ENCODE peak calls at places on chromosomes 4 and X, in six cellular contexts. One of them, this sample, is unnamed.

GRCh38 chrX:120753413-120754251 is 122.0 kb downstream of the CT47B1 start:
- DNase-seq in pancreas: no peak
- DNase-seq in brain microvascular endothelial cell: no peak
- DNase-seq in H9: no peak
- DNase-seq in HL-60: no peak
- DNase-seq in tibial artery: no peak
- DNase-seq in this sample: no peak

GRCh38 chr4:84028340-84028739 is 470.8 kb downstream of the NKX6-1 start:
- DNase-seq in pancreas: no peak
- DNase-seq in brain microvascular endothelial cell: peak; percentile 1
- DNase-seq in H9: peak; percentile 43
- DNase-seq in HL-60: no peak
- DNase-seq in tibial artery: no peak
- DNase-seq in this sample: no peak

GRCh38 chr4:168769416-168769815 is 240.6 kb downstream of the CBR4 start:
- DNase-seq in pancreas: no peak
- DNase-seq in brain microvascular endothelial cell: peak; percentile 85
- DNase-seq in H9: no peak
- DNase-seq in HL-60: no peak
- DNase-seq in tibial artery: peak; percentile 66
- DNase-seq in this sample: no peak

GRCh38 chrX:149456476-149457245 is 48.4 kb downstream of the IDS start:
- DNase-seq in pancreas: no peak
- DNase-seq in brain microvascular endothelial cell: no peak
- DNase-seq in H9: no peak
- DNase-seq in HL-60: no peak
- DNase-seq in tibial artery: no peak
- DNase-seq in this sample: no peak

GRCh38 chr4:140609548-140610425 is 41.0 kb upstream of the UCP1 start:
- DNase-seq in pancreas: no peak
- DNase-seq in brain microvascular endothelial cell: peak; percentile 28
- DNase-seq in H9: no peak
- DNase-seq in HL-60: no peak
- DNase-seq in tibial artery: no peak
- DNase-seq in this sample: no peak

GRCh38 chr4:110586137-110586850 is 36.6 kb downstream of the PITX2 start:
- DNase-seq in pancreas: no peak
- DNase-seq in brain microvascular endothelial cell: peak; percentile 48
- DNase-seq in H9: no peak
- DNase-seq in HL-60: no peak
- DNase-seq in tibial artery: no peak
- DNase-seq in this sample: no peak

GRCh38 chrX:3549442-3549875 is 164.0 kb downstream of the PRKX start:
- DNase-seq in pancreas: peak; percentile 37
- DNase-seq in brain microvascular endothelial cell: peak; percentile 24
- DNase-seq in H9: no peak
- DNase-seq in HL-60: no peak
- DNase-seq in tibial artery: no peak
- DNase-seq in this sample: no peak

GRCh38 chr4:153676491-153676890 is 7.6 kb upstream of the TLR2 start:
- DNase-seq in pancreas: no peak
- DNase-seq in brain microvascular endothelial cell: peak; percentile 81
- DNase-seq in H9: no peak
- DNase-seq in HL-60: no peak
- DNase-seq in tibial artery: no peak
- DNase-seq in this sample: no peak

GRCh38 chr4:4327652-4328121 is 37.6 kb downstream of the ZBTB49 start:
- DNase-seq in pancreas: no peak
- DNase-seq in brain microvascular endothelial cell: peak; percentile 11
- DNase-seq in H9: peak; percentile 93
- DNase-seq in HL-60: no peak
- DNase-seq in tibial artery: peak; percentile 50
- DNase-seq in this sample: no peak

GRCh38 chrX:130699618-130700017 is 203.4 kb downstream of the ENOX2 start:
- DNase-seq in pancreas: no peak
- DNase-seq in brain microvascular endothelial cell: no peak
- DNase-seq in H9: no peak
- DNase-seq in HL-60: no peak
- DNase-seq in tibial artery: no peak
- DNase-seq in this sample: no peak

GRCh38 chrX:153639177-153640044 is 7.6 kb upstream of the DUSP9 start:
- DNase-seq in pancreas: peak; percentile 70
- DNase-seq in brain microvascular endothelial cell: no peak
- DNase-seq in H9: peak; percentile 20
- DNase-seq in HL-60: no peak
- DNase-seq in tibial artery: no peak
- DNase-seq in this sample: no peak

GRCh38 chr4:41024556-41025491 is 189.5 kb downstream of the APBB2 start:
- DNase-seq in pancreas: no peak
- DNase-seq in brain microvascular endothelial cell: no peak
- DNase-seq in H9: no peak
- DNase-seq in HL-60: no peak
- DNase-seq in tibial artery: no peak
- DNase-seq in this sample: no peak

GRCh38 chr4:123997736-123998449 is 601.3 kb downstream of the SPRY1 start:
- DNase-seq in pancreas: no peak
- DNase-seq in brain microvascular endothelial cell: no peak
- DNase-seq in H9: no peak
- DNase-seq in HL-60: peak; percentile 13
- DNase-seq in tibial artery: no peak
- DNase-seq in this sample: no peak

GRCh38 chr4:177485528-177485927 is 43.3 kb upstream of the AGA start:
- DNase-seq in pancreas: no peak
- DNase-seq in brain microvascular endothelial cell: peak; percentile 17
- DNase-seq in H9: no peak
- DNase-seq in HL-60: no peak
- DNase-seq in tibial artery: no peak
- DNase-seq in this sample: no peak

GRCh38 chr4:177484613-177485021 is 42.4 kb upstream of the AGA start:
- DNase-seq in pancreas: no peak
- DNase-seq in brain microvascular endothelial cell: peak; percentile 40
- DNase-seq in H9: no peak
- DNase-seq in HL-60: no peak
- DNase-seq in tibial artery: no peak
- DNase-seq in this sample: no peak

GRCh38 chr4:177482367-177482766 is 40.1 kb upstream of the AGA start:
- DNase-seq in pancreas: no peak
- DNase-seq in brain microvascular endothelial cell: no peak
- DNase-seq in H9: no peak
- DNase-seq in HL-60: no peak
- DNase-seq in tibial artery: no peak
- DNase-seq in this sample: no peak

GRCh38 chr4:177480796-177481195 is 38.6 kb upstream of the AGA start:
- DNase-seq in pancreas: no peak
- DNase-seq in brain microvascular endothelial cell: peak; percentile 82
- DNase-seq in H9: no peak
- DNase-seq in HL-60: no peak
- DNase-seq in tibial artery: no peak
- DNase-seq in this sample: no peak

DNA sequence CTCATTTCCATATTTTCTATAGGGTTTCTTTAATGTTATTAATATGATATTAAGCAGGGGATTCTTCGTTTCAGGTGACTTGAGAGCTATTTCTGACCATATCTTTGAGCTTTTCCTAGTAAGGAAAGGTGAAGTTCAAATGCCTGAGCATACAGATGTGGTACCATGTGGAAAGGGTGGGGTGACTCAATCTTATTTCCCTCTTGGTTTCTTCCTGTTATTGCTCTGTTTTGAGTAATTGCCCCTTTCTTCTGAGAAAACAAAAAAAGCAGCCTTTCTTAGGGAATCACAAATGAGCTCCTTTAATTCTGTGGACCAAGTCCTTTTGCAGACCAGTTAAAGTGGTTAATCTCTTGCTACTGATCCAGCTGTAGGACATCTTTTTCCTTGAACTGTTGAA is 41.0 kb upstream of the AGA start:
- DNase-seq in pancreas: no peak
- DNase-seq in brain microvascular endothelial cell: no peak
- DNase-seq in H9: no peak
- DNase-seq in HL-60: peak; percentile 37
- DNase-seq in tibial artery: no peak
- DNase-seq in this sample: no peak
- H3K27ac ChIP-seq in pancreas: no peak overlapping the region
- H3K27ac ChIP-seq in brain microvascular endothelial cell: no peak overlapping the region
- H3K27ac ChIP-seq in H9: no peak overlapping the region
- H3K27ac ChIP-seq in HL-60: no peak overlapping the region
- H3K27ac ChIP-seq in tibial artery: no peak overlapping the region
- H3K27ac ChIP-seq in this sample: no peak overlapping the region

GRCh38 chr4:76504613-76505465 is 69.8 kb downstream of the SHROOM3 start:
- DNase-seq in pancreas: no peak
- DNase-seq in brain microvascular endothelial cell: peak; percentile 39
- DNase-seq in H9: no peak
- DNase-seq in HL-60: peak; percentile 6
- DNase-seq in tibial artery: no peak
- DNase-seq in this sample: no peak
- TF ChIP-seq CTCF in pancreas: peak; percentile 30
- TF ChIP-seq CTCF in brain microvascular endothelial cell: peak; percentile 52
- TF ChIP-seq CTCF in H9: peak; percentile 83
- TF ChIP-seq CTCF in HL-60: peak; percentile 34
- TF ChIP-seq CTCF in tibial artery: peak; percentile 71
- TF ChIP-seq CTCF in this sample: peak; percentile 55

GRCh38 chrX:150848914-150849365 is 49.5 kb downstream of the CD99L2 start:
- DNase-seq in pancreas: no peak
- DNase-seq in brain microvascular endothelial cell: no peak
- DNase-seq in H9: no peak
- DNase-seq in HL-60: peak; percentile 63
- DNase-seq in tibial artery: no peak
- DNase-seq in this sample: no peak
- H3K27ac ChIP-seq in pancreas: peak overlapping the region; percentile 65
- H3K27ac ChIP-seq in brain microvascular endothelial cell: no peak overlapping the region
- H3K27ac ChIP-seq in H9: no peak overlapping the region
- H3K27ac ChIP-seq in HL-60: peak overlapping the region; percentile 45
- H3K27ac ChIP-seq in tibial artery: no peak overlapping the region
- H3K27ac ChIP-seq in this sample: no peak overlapping the region

DNA sequence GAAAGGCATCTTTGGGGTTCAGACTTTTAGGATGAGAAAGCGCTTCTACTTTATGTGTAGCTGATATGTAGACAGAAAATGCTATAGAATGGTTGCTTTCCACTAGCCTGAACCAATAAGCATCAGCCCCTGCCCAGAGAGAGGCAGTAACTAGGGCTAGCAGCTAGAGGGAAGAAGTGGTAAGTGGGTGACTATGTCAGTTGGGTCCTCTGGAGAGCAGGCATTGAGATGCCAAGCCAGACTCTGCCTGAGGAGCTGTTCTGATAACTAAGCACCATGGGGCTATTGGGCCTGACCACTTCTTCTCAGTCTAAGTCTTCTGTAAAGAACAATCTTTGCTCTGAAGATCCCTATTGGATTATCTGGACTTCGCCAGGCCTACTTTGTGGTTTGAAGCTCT is 146.1 kb downstream of the RBM46 start:
- DNase-seq in pancreas: no peak
- DNase-seq in brain microvascular endothelial cell: no peak
- DNase-seq in H9: no peak
- DNase-seq in HL-60: no peak
- DNase-seq in tibial artery: no peak
- DNase-seq in this sample: no peak
- TF ChIP-seq CTCF in pancreas: no peak
- TF ChIP-seq CTCF in brain microvascular endothelial cell: no peak
- TF ChIP-seq CTCF in H9: no peak
- TF ChIP-seq CTCF in HL-60: no peak
- TF ChIP-seq CTCF in tibial artery: no peak
- TF ChIP-seq CTCF in this sample: no peak

DNA sequence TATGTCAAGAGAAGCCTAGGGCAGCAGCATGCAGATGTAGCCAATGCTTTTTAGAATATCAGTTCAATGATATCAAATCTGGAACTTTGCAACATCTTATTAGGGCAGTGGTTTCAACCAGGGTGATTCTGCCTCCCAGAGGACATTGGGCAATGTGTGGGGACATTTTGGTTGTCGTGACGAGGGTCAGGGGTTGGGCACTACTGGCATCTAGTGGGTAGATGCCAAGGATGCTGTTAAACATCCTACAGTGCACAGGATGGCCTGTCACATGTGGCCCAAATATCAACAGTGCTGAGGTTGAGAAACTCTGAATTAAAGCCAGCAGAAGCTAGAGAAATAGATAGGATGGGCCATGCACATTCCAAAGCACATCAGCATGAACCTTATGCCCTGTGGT is 152.3 kb downstream of the AMELX start:
- DNase-seq in pancreas: no peak
- DNase-seq in brain microvascular endothelial cell: no peak
- DNase-seq in H9: no peak
- DNase-seq in HL-60: no peak
- DNase-seq in tibial artery: no peak
- DNase-seq in this sample: no peak
- H3K27ac ChIP-seq in pancreas: no peak overlapping the region
- H3K27ac ChIP-seq in brain microvascular endothelial cell: no peak overlapping the region
- H3K27ac ChIP-seq in H9: no peak overlapping the region
- H3K27ac ChIP-seq in HL-60: no peak overlapping the region
- H3K27ac ChIP-seq in tibial artery: peak overlapping the region; percentile 74
- H3K27ac ChIP-seq in this sample: no peak overlapping the region

GRCh38 chr4:73205482-73205881 is 53.1 kb downstream of the ANKRD17 start:
- DNase-seq in pancreas: no peak
- DNase-seq in brain microvascular endothelial cell: no peak
- DNase-seq in H9: no peak
- DNase-seq in HL-60: no peak
- DNase-seq in tibial artery: no peak
- DNase-seq in this sample: no peak
- TF ChIP-seq CTCF in pancreas: no peak
- TF ChIP-seq CTCF in brain microvascular endothelial cell: no peak
- TF ChIP-seq CTCF in H9: no peak
- TF ChIP-seq CTCF in HL-60: no peak
- TF ChIP-seq CTCF in tibial artery: no peak
- TF ChIP-seq CTCF in this sample: no peak

This sample was measured in CD4-positive, alpha-beta T cell.